ENCODE peak calls at places on chromosome 1, in seven cellular contexts. K, C, G, F, Q, I and O are unnamed samples.

GRCh38 chr1:201945157-201945556 is 1.2 kb downstream of the LMOD1 start:
- DNase-seq in G (no peak), C (no peak), K (no peak), I (no peak), F (no peak), Q (no peak), O (no peak)

GRCh38 chr1:156571261-156571958 is 955 bp downstream of the IQGAP3 start:
- DNase-seq in G (peak), C (no peak), F (peak), Q (peak), I (peak), K (peak), O (peak)

GRCh38 chr1:237316352-237316751 is 274.4 kb downstream of the RYR2 start:
- DNase-seq in Q (no peak), I (no peak), F (no peak), K (no peak), G (no peak), C (no peak), O (no peak)

GRCh38 chr1:58539553-58539952 is 7.0 kb downstream of the OMA1 start:
- DNase-seq in G (peak), I (no peak), C (no peak), F (no peak), Q (no peak), K (no peak), O (no peak)

GRCh38 chr1:33537885-33538284 is 65.4 kb downstream of the ZSCAN20 start:
- DNase-seq in Q (no peak), F (no peak), I (no peak), C (no peak), K (no peak), G (no peak), O (no peak)

GRCh38 chr1:200901350-200901749 is 6.7 kb downstream of the INAVA start:
- DNase-seq in K (no peak), G (no peak), F (no peak), C (no peak), I (no peak), Q (no peak), O (no peak)

GRCh38 chr1:150877220-150877516 is 769 bp upstream of the ARNT start:
- DNase-seq in G (no peak), C (no peak), I (no peak), F (no peak), K (no peak), Q (no peak), O (no peak)

GRCh38 chr1:231160851-231161710 is 777 bp upstream of the TRIM67 start:
- DNase-seq in C (no peak), K (no peak), Q (no peak), F (no peak), I (no peak), G (no peak), O (no peak)

GRCh38 chr1:16112558-16113555 is 39.4 kb upstream of the FAM131C start:
- DNase-seq in F (peak), I (no peak), Q (no peak), C (no peak), K (no peak), G (no peak), O (no peak)

GRCh38 chr1:210330279-210330866 is 1.7 kb downstream of the HHAT start:
- DNase-seq in I (no peak), K (peak), F (peak), C (no peak), Q (no peak), G (no peak), O (no peak)

GRCh38 chr1:57206038-57206437 is 217.8 kb downstream of the DAB1 start:
- DNase-seq in Q (no peak), G (no peak), F (no peak), C (no peak), I (no peak), K (no peak), O (no peak)

GRCh38 chr1:204923209-204923608 is 52.5 kb downstream of the NFASC start:
- DNase-seq in K (no peak), Q (no peak), I (no peak), F (no peak), C (no peak), G (no peak), O (no peak)

GRCh38 chr1:61672376-61672775 is 52.6 kb downstream of the TM2D1 start:
- DNase-seq in G (no peak), Q (peak), C (no peak), I (no peak), K (peak), F (no peak), O (peak)

GRCh38 chr1:77095231-77095630 is 124.0 kb downstream of the PIGK start:
- DNase-seq in Q (no peak), K (no peak), I (no peak), G (no peak), C (no peak), F (no peak), O (no peak)

GRCh38 chr1:233211595-233211994 is 83.9 kb downstream of the PCNX2 start:
- DNase-seq in F (no peak), C (no peak), K (peak), G (no peak), Q (peak), I (no peak), O (no peak)

GRCh38 chr1:26856604-26857469 is 6.1 kb upstream of the SFN start:
- DNase-seq in I (no peak), G (no peak), F (no peak), Q (peak), C (no peak), K (peak), O (peak)

GRCh38 chr1:64983110-64983509 is 16.8 kb upstream of the JAK1 start:
- DNase-seq in K (peak), F (peak), G (peak), Q (peak), C (no peak), I (peak), O (peak)

GRCh38 chr1:56925193-56925592 is 40.6 kb downstream of the C8B start:
- DNase-seq in K (no peak), F (no peak), G (no peak), Q (no peak), C (no peak), I (no peak), O (no peak)

GRCh38 chr1:53588053-53588779 is 129.0 kb downstream of the DMRTB1 start:
- DNase-seq in I (no peak), K (no peak), F (no peak), G (no peak), C (no peak), Q (no peak), O (no peak)

GRCh38 chr1:35369922-35370671 is 101.6 kb downstream of the ZMYM4 start:
- DNase-seq in Q (no peak), I (peak), F (peak), K (no peak), G (peak), C (no peak), O (no peak)

GRCh38 chr1:151135433-151136385 is 10.7 kb downstream of the SEMA6C start:
- DNase-seq in K (no peak), C (no peak), Q (no peak), I (no peak), F (no peak), G (no peak), O (no peak)

GRCh38 chr1:51839094-51839493 is 39.4 kb downstream of the NRDC start:
- DNase-seq in I (no peak), C (no peak), Q (peak), G (no peak), F (no peak), K (peak), O (no peak)

GRCh38 chr1:185864889-185865288 is 130.7 kb downstream of the HMCN1 start:
- DNase-seq in C (peak), Q (peak), F (no peak), I (peak), K (peak), G (peak), O (peak)

GRCh38 chr1:59046134-59046533 is 250.8 kb upstream of the FGGY start:
- DNase-seq in I (no peak), K (peak), G (no peak), Q (peak), C (no peak), F (no peak), O (no peak)

GRCh38 chr1:86753700-86754099 is 49.3 kb downstream of the SH3GLB1 start:
- DNase-seq in C (no peak), F (no peak), K (peak), G (no peak), Q (peak), I (no peak), O (peak)
- TF ChIP-seq CTCF in C (no peak), F (peak), K (no peak), G (peak), Q (peak), I (no peak), O (peak)

GRCh38 chr1:153616144-153616884 is at the start of gene S100A14:
- DNase-seq in G (no peak), C (no peak), F (peak), I (no peak), Q (peak), K (peak), O (peak)

GRCh38 chr1:153615406-153615805 is 719 bp downstream of the S100A14 start:
- DNase-seq in C (no peak), K (peak), I (no peak), Q (peak), F (no peak), G (no peak), O (no peak)

GRCh38 chr1:153616885-153617428 is 832 bp upstream of the S100A14 start:
- DNase-seq in F (no peak), C (no peak), I (no peak), K (peak), G (no peak), Q (peak), O (no peak)

GRCh38 chr1:153619171-153619570 is 3.0 kb upstream of the S100A14 start:
- DNase-seq in I (no peak), C (no peak), F (no peak), K (no peak), Q (no peak), G (no peak), O (no peak)

DNA sequence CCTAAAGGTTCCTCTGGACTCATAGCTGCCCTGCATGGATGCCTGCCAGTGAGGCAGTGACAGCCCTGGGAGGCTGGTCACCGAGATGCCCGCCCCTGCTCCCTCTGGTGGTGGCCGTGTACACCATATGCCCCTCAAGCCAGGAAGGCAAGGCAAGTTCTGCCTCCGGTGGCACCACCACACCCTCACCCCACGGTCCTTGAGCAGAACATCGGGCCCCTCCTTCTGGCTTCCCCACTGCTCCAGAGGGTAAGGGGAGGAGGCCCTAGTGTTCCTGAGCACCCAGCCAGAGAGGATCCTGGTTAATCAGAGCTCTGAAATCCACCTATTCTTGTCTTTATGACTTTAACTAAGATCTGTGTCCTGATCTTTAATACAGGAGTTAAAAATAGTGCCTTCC is 1.6 kb upstream of the S100A14 start:
- DNase-seq in F (peak), I (no peak), Q (no peak), C (no peak), G (peak), K (peak), O (no peak)
- TF ChIP-seq CTCF in F (peak), I (peak), Q (no peak), C (no peak), G (peak), K (peak), O (peak)

DNA sequence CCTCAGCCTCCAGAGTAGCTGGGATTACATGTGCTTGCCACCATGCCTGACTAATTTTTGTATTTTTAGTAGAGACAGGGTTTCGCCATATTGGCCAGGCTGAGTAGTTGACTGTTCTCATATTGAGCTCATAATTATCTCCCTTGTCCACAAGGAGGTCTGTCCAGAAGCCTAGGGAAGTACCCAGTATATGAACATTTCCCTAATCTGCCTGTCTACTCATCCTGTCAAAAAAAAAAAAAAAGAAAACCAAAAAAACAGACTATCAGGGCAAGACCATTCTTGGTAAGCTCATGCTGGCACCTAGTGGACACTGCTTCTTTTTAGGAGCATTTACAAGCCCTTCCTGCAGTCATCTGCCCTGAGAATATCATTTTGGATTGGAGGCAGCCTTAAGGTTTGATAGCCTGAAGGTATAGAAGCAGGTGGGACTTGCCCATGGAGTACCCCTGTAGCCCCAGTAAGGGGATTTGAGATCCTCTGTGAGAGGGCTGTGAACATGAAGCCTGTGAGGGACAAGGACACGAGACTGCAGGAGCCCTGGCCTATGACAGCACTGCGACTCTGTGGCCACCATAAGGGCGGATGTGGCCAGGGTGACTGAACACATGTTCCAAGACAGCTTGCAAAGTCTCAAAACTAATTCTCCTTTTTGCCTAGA is 10.8 kb upstream of the DUSP12 start:
- DNase-seq in I (peak), K (peak), Q (peak), G (peak), F (peak), C (no peak), O (peak)
- TF ChIP-seq CTCF in I (peak), K (peak), Q (peak), G (peak), F (peak), C (no peak), O (peak)

GRCh38 chr1:3560199-3560955 is 50.9 kb downstream of the MEGF6 start:
- DNase-seq in Q (no peak), F (no peak), C (no peak), I (no peak), K (no peak), G (no peak), O (no peak)
- TF ChIP-seq CTCF in Q (no peak), F (no peak), C (no peak), I (no peak), K (no peak), G (no peak), O (no peak)

GRCh38 chr1:145736191-145736590 is 16.9 kb downstream of the CD160 start:
- DNase-seq in C (no peak), F (no peak), G (no peak), K (peak), Q (peak), I (no peak), O (peak)
- TF ChIP-seq CTCF in C (no peak), F (no peak), G (no peak), K (no peak), Q (no peak), I (no peak), O (no peak)

DNA sequence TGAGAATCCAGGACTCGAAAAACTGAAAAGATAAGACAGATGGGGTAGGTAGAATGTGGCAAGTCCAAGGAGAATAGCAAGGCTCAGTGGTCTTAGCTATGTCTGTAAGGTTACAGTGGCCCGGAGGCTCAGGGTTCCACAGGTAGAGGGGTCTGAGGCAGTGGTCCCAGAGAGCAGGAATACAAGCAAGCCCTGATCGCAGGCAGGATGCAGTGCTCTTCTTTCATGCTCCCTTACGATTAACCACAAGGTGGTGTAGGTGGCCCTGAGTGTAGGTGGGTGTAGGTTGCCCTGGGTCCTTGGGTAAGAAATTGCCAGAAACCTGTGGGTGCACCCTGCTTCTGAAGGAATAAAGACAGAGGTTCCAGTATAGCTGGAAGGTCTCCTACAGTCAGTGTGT is 99.1 kb upstream of the RAB3GAP2 start:
- DNase-seq in Q (peak), K (peak), G (no peak), C (no peak), I (no peak), F (peak), O (no peak)
- TF ChIP-seq CTCF in Q (peak), K (peak), G (no peak), C (no peak), I (no peak), F (no peak), O (peak)

DNA sequence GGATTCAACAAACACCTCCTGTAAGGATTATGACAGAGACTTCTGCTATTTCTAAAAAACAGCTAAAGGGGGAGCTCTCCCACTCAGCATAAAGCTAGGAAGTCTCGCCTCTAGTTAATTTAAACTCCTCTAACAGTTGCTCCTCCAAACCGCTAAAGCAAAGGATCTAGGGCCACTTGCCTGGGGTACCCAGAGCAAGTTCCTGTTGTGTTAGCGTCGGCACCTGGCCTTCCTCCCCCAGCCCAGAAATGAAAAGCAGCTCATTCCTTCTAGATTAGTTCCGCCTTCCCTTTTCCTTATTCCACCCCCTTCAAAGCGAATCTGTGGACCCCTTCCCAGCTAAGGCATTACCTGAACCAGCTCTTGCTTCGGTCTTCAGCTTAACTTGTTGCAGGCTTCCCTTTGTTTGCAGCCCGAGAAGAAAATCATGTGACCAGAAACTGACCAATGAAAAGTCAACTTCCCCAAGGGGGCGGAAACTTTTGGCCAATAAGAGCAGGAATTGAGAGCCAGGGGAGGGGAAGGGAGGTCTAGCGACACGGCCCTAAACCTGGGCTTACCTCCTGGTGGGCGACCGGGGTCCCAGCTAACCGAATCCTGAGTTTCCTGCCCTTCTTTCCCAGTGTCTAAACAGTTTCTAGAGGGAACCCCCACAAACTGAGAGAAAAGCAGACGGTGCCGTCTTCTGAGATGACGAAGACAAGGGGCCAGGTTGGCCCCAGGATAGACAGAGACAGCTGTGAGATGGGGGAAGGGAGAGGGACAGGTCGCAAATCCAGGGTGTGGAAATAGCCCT is at the start of gene PBXIP1:
- DNase-seq in K (peak), F (peak), C (peak), G (peak), I (peak), Q (peak), O (peak)
- TF ChIP-seq CTCF in K (peak), F (peak), C (no peak), G (peak), I (peak), Q (peak), O (peak)

DNA sequence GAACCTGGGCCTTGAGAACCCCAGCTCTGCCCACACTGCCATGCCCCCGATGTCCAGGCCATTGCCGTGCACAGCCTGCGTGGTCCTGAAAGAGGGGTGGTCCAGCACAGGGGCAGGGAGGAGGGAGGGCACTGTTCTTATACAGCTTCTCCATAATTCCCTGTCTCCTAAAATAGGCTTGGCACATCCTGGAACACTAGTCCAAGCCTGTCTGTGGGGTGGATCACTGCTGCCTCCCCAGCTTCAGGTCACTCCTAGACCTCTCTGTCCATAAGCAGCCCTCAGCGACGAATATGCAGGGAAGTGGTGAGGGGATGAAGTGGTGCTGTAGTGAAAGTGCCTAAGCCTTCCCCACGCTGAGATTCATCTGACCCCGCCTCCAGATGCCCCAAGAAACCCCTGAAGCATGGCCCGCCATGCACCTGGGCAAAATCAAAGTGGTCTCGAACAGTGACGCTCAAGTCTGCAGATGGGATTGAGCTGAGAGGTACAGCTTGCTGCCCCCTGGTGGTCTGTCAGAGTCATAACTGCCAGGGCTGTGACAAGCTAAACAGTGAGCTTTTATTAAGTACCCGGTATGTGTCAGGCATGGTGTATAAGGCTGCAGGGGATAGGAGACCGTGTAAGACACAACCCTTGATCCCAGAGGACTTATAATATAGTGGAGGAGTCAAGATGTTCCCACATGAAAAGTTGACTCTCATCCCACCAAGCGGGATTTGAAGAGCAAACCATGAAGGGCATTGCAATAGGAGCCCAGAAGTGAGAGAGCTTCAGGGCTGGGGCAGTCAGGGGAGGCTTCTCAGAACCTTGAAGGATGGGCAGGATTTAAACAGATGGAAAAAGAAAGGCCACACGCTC is 66.6 kb downstream of the FAM163A start:
- DNase-seq in Q (peak), C (no peak), K (peak), F (peak), I (peak), G (peak), O (peak)
- TF ChIP-seq CTCF in Q (peak), C (peak), K (peak), F (peak), I (peak), G (peak), O (peak)